ENCODE peak calls at places on chromosomes 11 and 22, in ten cellular contexts. One of them, this sample, is unnamed.

GRCh38 chr11:103735497-103736032 is 300.9 kb upstream of the DDI1 start:
- DNase-seq in HFFc6: no peak
- DNase-seq in AG09319: no peak
- DNase-seq in foreskin fibroblast: no peak
- DNase-seq in fibroblast of gingiva: no peak
- DNase-seq in RWPE1: no peak
- DNase-seq in nephron progenitor cell: no peak
- DNase-seq in psoas muscle: no peak
- DNase-seq in amniotic stem cell: no peak
- DNase-seq in stimulated activated CD4-positive, alpha-beta T cell treated with anti-CD3 and anti-CD28 coated beads, Interleukin-1b, Interleukin-23, amount 100 ng/mL, for 4 hours: no peak
- DNase-seq in this sample: no peak

GRCh38 chr11:70301191-70301590 is 30.7 kb downstream of the PPFIA1 start:
- DNase-seq in HFFc6: no peak
- DNase-seq in AG09319: no peak
- DNase-seq in foreskin fibroblast: no peak
- DNase-seq in fibroblast of gingiva: no peak
- DNase-seq in RWPE1: no peak
- DNase-seq in nephron progenitor cell: no peak
- DNase-seq in psoas muscle: no peak
- DNase-seq in amniotic stem cell: no peak
- DNase-seq in stimulated activated CD4-positive, alpha-beta T cell treated with anti-CD3 and anti-CD28 coated beads, Interleukin-1b, Interleukin-23, amount 100 ng/mL, for 4 hours: no peak
- DNase-seq in this sample: no peak

GRCh38 chr22:22927888-22928665 is 40.5 kb downstream of the IGLL5 start:
- DNase-seq in HFFc6: no peak
- DNase-seq in AG09319: no peak
- DNase-seq in foreskin fibroblast: no peak
- DNase-seq in fibroblast of gingiva: no peak
- DNase-seq in RWPE1: no peak
- DNase-seq in nephron progenitor cell: no peak
- DNase-seq in psoas muscle: no peak
- DNase-seq in amniotic stem cell: no peak
- DNase-seq in stimulated activated CD4-positive, alpha-beta T cell treated with anti-CD3 and anti-CD28 coated beads, Interleukin-1b, Interleukin-23, amount 100 ng/mL, for 4 hours: no peak
- DNase-seq in this sample: no peak

GRCh38 chr11:21323617-21324016 is 654.2 kb downstream of the NELL1 start:
- DNase-seq in HFFc6: no peak
- DNase-seq in AG09319: no peak
- DNase-seq in foreskin fibroblast: no peak
- DNase-seq in fibroblast of gingiva: no peak
- DNase-seq in RWPE1: no peak
- DNase-seq in nephron progenitor cell: no peak
- DNase-seq in psoas muscle: no peak
- DNase-seq in amniotic stem cell: no peak
- DNase-seq in stimulated activated CD4-positive, alpha-beta T cell treated with anti-CD3 and anti-CD28 coated beads, Interleukin-1b, Interleukin-23, amount 100 ng/mL, for 4 hours: no peak
- DNase-seq in this sample: no peak

GRCh38 chr11:63708764-63709163 is 27.5 kb downstream of the RTN3 start:
- DNase-seq in HFFc6: no peak
- DNase-seq in AG09319: no peak
- DNase-seq in foreskin fibroblast: no peak
- DNase-seq in fibroblast of gingiva: no peak
- DNase-seq in RWPE1: no peak
- DNase-seq in nephron progenitor cell: no peak
- DNase-seq in psoas muscle: no peak
- DNase-seq in amniotic stem cell: no peak
- DNase-seq in stimulated activated CD4-positive, alpha-beta T cell treated with anti-CD3 and anti-CD28 coated beads, Interleukin-1b, Interleukin-23, amount 100 ng/mL, for 4 hours: no peak
- DNase-seq in this sample: no peak

GRCh38 chr11:352456-353180 is 16.7 kb upstream of the B4GALNT4 start:
- DNase-seq in HFFc6: no peak
- DNase-seq in AG09319: no peak
- DNase-seq in foreskin fibroblast: no peak
- DNase-seq in fibroblast of gingiva: no peak
- DNase-seq in RWPE1: no peak
- DNase-seq in nephron progenitor cell: no peak
- DNase-seq in psoas muscle: no peak
- DNase-seq in amniotic stem cell: no peak
- DNase-seq in stimulated activated CD4-positive, alpha-beta T cell treated with anti-CD3 and anti-CD28 coated beads, Interleukin-1b, Interleukin-23, amount 100 ng/mL, for 4 hours: no peak
- DNase-seq in this sample: no peak

GRCh38 chr11:45400594-45400993 is 114.5 kb upstream of the SYT13 start:
- DNase-seq in HFFc6: peak
- DNase-seq in AG09319: peak
- DNase-seq in foreskin fibroblast: peak
- DNase-seq in fibroblast of gingiva: peak
- DNase-seq in RWPE1: no peak
- DNase-seq in nephron progenitor cell: no peak
- DNase-seq in psoas muscle: no peak
- DNase-seq in amniotic stem cell: peak
- DNase-seq in stimulated activated CD4-positive, alpha-beta T cell treated with anti-CD3 and anti-CD28 coated beads, Interleukin-1b, Interleukin-23, amount 100 ng/mL, for 4 hours: no peak
- DNase-seq in this sample: no peak

GRCh38 chr11:32428665-32429293 is 6.6 kb downstream of the WT1 start:
- DNase-seq in HFFc6: no peak
- DNase-seq in AG09319: no peak
- DNase-seq in foreskin fibroblast: no peak
- DNase-seq in fibroblast of gingiva: no peak
- DNase-seq in RWPE1: no peak
- DNase-seq in nephron progenitor cell: peak
- DNase-seq in psoas muscle: no peak
- DNase-seq in amniotic stem cell: no peak
- DNase-seq in stimulated activated CD4-positive, alpha-beta T cell treated with anti-CD3 and anti-CD28 coated beads, Interleukin-1b, Interleukin-23, amount 100 ng/mL, for 4 hours: no peak
- DNase-seq in this sample: no peak

GRCh38 chr22:44671742-44672141 is 30.3 kb upstream of the PRR5 start:
- DNase-seq in HFFc6: peak
- DNase-seq in AG09319: no peak
- DNase-seq in foreskin fibroblast: peak
- DNase-seq in fibroblast of gingiva: peak
- DNase-seq in RWPE1: no peak
- DNase-seq in nephron progenitor cell: no peak
- DNase-seq in psoas muscle: no peak
- DNase-seq in amniotic stem cell: no peak
- DNase-seq in stimulated activated CD4-positive, alpha-beta T cell treated with anti-CD3 and anti-CD28 coated beads, Interleukin-1b, Interleukin-23, amount 100 ng/mL, for 4 hours: no peak
- DNase-seq in this sample: no peak

GRCh38 chr11:131253885-131254204 is 116.6 kb upstream of the NTM start:
- DNase-seq in HFFc6: no peak
- DNase-seq in AG09319: no peak
- DNase-seq in foreskin fibroblast: no peak
- DNase-seq in fibroblast of gingiva: no peak
- DNase-seq in RWPE1: no peak
- DNase-seq in nephron progenitor cell: no peak
- DNase-seq in psoas muscle: no peak
- DNase-seq in amniotic stem cell: no peak
- DNase-seq in stimulated activated CD4-positive, alpha-beta T cell treated with anti-CD3 and anti-CD28 coated beads, Interleukin-1b, Interleukin-23, amount 100 ng/mL, for 4 hours: no peak
- DNase-seq in this sample: no peak

GRCh38 chr22:19466126-19466716 is 12.8 kb downstream of the UFD1 start:
- DNase-seq in HFFc6: no peak
- DNase-seq in AG09319: no peak
- DNase-seq in foreskin fibroblast: no peak
- DNase-seq in fibroblast of gingiva: no peak
- DNase-seq in RWPE1: no peak
- DNase-seq in nephron progenitor cell: no peak
- DNase-seq in psoas muscle: no peak
- DNase-seq in amniotic stem cell: no peak
- DNase-seq in stimulated activated CD4-positive, alpha-beta T cell treated with anti-CD3 and anti-CD28 coated beads, Interleukin-1b, Interleukin-23, amount 100 ng/mL, for 4 hours: no peak
- DNase-seq in this sample: no peak

GRCh38 chr11:134950692-134951304 is 538.8 kb upstream of the B3GAT1 start:
- DNase-seq in HFFc6: no peak
- DNase-seq in AG09319: no peak
- DNase-seq in foreskin fibroblast: peak
- DNase-seq in fibroblast of gingiva: peak
- DNase-seq in RWPE1: no peak
- DNase-seq in nephron progenitor cell: no peak
- DNase-seq in psoas muscle: no peak
- DNase-seq in amniotic stem cell: no peak
- DNase-seq in stimulated activated CD4-positive, alpha-beta T cell treated with anti-CD3 and anti-CD28 coated beads, Interleukin-1b, Interleukin-23, amount 100 ng/mL, for 4 hours: no peak
- DNase-seq in this sample: no peak

GRCh38 chr22:50488006-50488677 is 1.5 kb downstream of the MIOX start:
- DNase-seq in HFFc6: no peak
- DNase-seq in AG09319: no peak
- DNase-seq in foreskin fibroblast: no peak
- DNase-seq in fibroblast of gingiva: no peak
- DNase-seq in RWPE1: no peak
- DNase-seq in nephron progenitor cell: no peak
- DNase-seq in psoas muscle: no peak
- DNase-seq in amniotic stem cell: no peak
- DNase-seq in stimulated activated CD4-positive, alpha-beta T cell treated with anti-CD3 and anti-CD28 coated beads, Interleukin-1b, Interleukin-23, amount 100 ng/mL, for 4 hours: no peak
- DNase-seq in this sample: no peak

GRCh38 chr11:128872594-128872993 is 5.5 kb upstream of the KCNJ1 start:
- DNase-seq in HFFc6: no peak
- DNase-seq in AG09319: no peak
- DNase-seq in foreskin fibroblast: no peak
- DNase-seq in fibroblast of gingiva: no peak
- DNase-seq in RWPE1: no peak
- DNase-seq in nephron progenitor cell: no peak
- DNase-seq in psoas muscle: no peak
- DNase-seq in amniotic stem cell: no peak
- DNase-seq in stimulated activated CD4-positive, alpha-beta T cell treated with anti-CD3 and anti-CD28 coated beads, Interleukin-1b, Interleukin-23, amount 100 ng/mL, for 4 hours: no peak
- DNase-seq in this sample: no peak

GRCh38 chr22:47159592-47159991 is 397.1 kb downstream of the TBC1D22A start:
- DNase-seq in HFFc6: no peak
- DNase-seq in AG09319: no peak
- DNase-seq in foreskin fibroblast: no peak
- DNase-seq in fibroblast of gingiva: no peak
- DNase-seq in RWPE1: no peak
- DNase-seq in nephron progenitor cell: no peak
- DNase-seq in psoas muscle: no peak
- DNase-seq in amniotic stem cell: no peak
- DNase-seq in stimulated activated CD4-positive, alpha-beta T cell treated with anti-CD3 and anti-CD28 coated beads, Interleukin-1b, Interleukin-23, amount 100 ng/mL, for 4 hours: no peak
- DNase-seq in this sample: no peak

GRCh38 chr11:131745405-131745804 is 375.0 kb downstream of the NTM start:
- DNase-seq in HFFc6: peak
- DNase-seq in AG09319: no peak
- DNase-seq in foreskin fibroblast: peak
- DNase-seq in fibroblast of gingiva: peak
- DNase-seq in RWPE1: no peak
- DNase-seq in nephron progenitor cell: no peak
- DNase-seq in psoas muscle: no peak
- DNase-seq in amniotic stem cell: no peak
- DNase-seq in stimulated activated CD4-positive, alpha-beta T cell treated with anti-CD3 and anti-CD28 coated beads, Interleukin-1b, Interleukin-23, amount 100 ng/mL, for 4 hours: no peak
- DNase-seq in this sample: no peak

GRCh38 chr11:19311306-19312030 is 70.7 kb upstream of the E2F8 start:
- DNase-seq in HFFc6: peak
- DNase-seq in AG09319: peak
- DNase-seq in foreskin fibroblast: peak
- DNase-seq in fibroblast of gingiva: peak
- DNase-seq in RWPE1: peak
- DNase-seq in nephron progenitor cell: peak
- DNase-seq in psoas muscle: peak
- DNase-seq in amniotic stem cell: no peak
- DNase-seq in stimulated activated CD4-positive, alpha-beta T cell treated with anti-CD3 and anti-CD28 coated beads, Interleukin-1b, Interleukin-23, amount 100 ng/mL, for 4 hours: no peak
- DNase-seq in this sample: no peak

GRCh38 chr11:28107331-28107725 is 628 bp downstream of the KIF18A start:
- DNase-seq in HFFc6: no peak
- DNase-seq in AG09319: no peak
- DNase-seq in foreskin fibroblast: no peak
- DNase-seq in fibroblast of gingiva: peak
- DNase-seq in RWPE1: peak
- DNase-seq in nephron progenitor cell: peak
- DNase-seq in psoas muscle: no peak
- DNase-seq in amniotic stem cell: no peak
- DNase-seq in stimulated activated CD4-positive, alpha-beta T cell treated with anti-CD3 and anti-CD28 coated beads, Interleukin-1b, Interleukin-23, amount 100 ng/mL, for 4 hours: peak
- DNase-seq in this sample: no peak

GRCh38 chr22:17418890-17419324 is 49.6 kb downstream of the CECR2 start:
- DNase-seq in HFFc6: no peak
- DNase-seq in AG09319: no peak
- DNase-seq in foreskin fibroblast: no peak
- DNase-seq in fibroblast of gingiva: no peak
- DNase-seq in RWPE1: no peak
- DNase-seq in nephron progenitor cell: no peak
- DNase-seq in psoas muscle: no peak
- DNase-seq in amniotic stem cell: no peak
- DNase-seq in stimulated activated CD4-positive, alpha-beta T cell treated with anti-CD3 and anti-CD28 coated beads, Interleukin-1b, Interleukin-23, amount 100 ng/mL, for 4 hours: no peak
- DNase-seq in this sample: no peak

GRCh38 chr11:125638315-125638714 is 13.4 kb downstream of the CHEK1 start:
- DNase-seq in HFFc6: no peak
- DNase-seq in AG09319: no peak
- DNase-seq in foreskin fibroblast: no peak
- DNase-seq in fibroblast of gingiva: no peak
- DNase-seq in RWPE1: no peak
- DNase-seq in nephron progenitor cell: no peak
- DNase-seq in psoas muscle: no peak
- DNase-seq in amniotic stem cell: no peak
- DNase-seq in stimulated activated CD4-positive, alpha-beta T cell treated with anti-CD3 and anti-CD28 coated beads, Interleukin-1b, Interleukin-23, amount 100 ng/mL, for 4 hours: no peak
- DNase-seq in this sample: no peak